ENCODE peak calls at places on chromosomes 5 and 9, in eight cellular contexts. G is CD8-positive, alpha-beta T cell; E is head of caudate nucleus; P is effector memory CD8-positive, alpha-beta T cell; V is mucosa of gallbladder; N is caudate nucleus; B is RPMI7951; C is bronchial epithelial cell. A is an unnamed sample.
A peak's percentile ranks its signal among the peaks of the same experiment; 100 is the strongest.

GRCh38 chr9:130084337-130084736 is 30.6 kb downstream of the GPR107 start:
- DNase-seq in C (no peak), B (no peak), E (no peak), N (no peak), V (no peak), P (no peak), G (no peak), A (no peak)

GRCh38 chr9:70061776-70062175 is 18.1 kb downstream of the MAMDC2 start:
- DNase-seq in N (no peak), V (no peak), G (no peak), P (no peak), E (no peak), C (no peak), B (peak; percentile 52), A (peak; percentile 37)

GRCh38 chr9:77997611-77998349 is 33.8 kb downstream of the GNAQ start:
- DNase-seq in P (no peak), N (no peak), E (no peak), B (peak; percentile 93), C (no peak), V (no peak), G (no peak), A (no peak)

GRCh38 chr5:3009605-3010004 is 258.1 kb upstream of the IRX2 start:
- DNase-seq in N (no peak), E (no peak), V (no peak), G (no peak), B (no peak), C (no peak), P (no peak), A (no peak)

GRCh38 chr9:127382541-127382940 is 14.4 kb upstream of the SLC2A8 start:
- DNase-seq in N (no peak), B (no peak), P (no peak), E (no peak), C (no peak), V (no peak), G (no peak), A (no peak)

GRCh38 chr9:2234371-2234893 is 219.3 kb downstream of the SMARCA2 start:
- DNase-seq in N (no peak), V (no peak), P (no peak), G (no peak), E (no peak), C (no peak), B (peak; percentile 15), A (no peak)

GRCh38 chr5:135553688-135554462 is 18.1 kb upstream of the NEUROG1 start:
- DNase-seq in N (peak; percentile 25), E (no peak), V (no peak), B (peak; percentile 40), G (no peak), P (no peak), C (peak; percentile 60), A (peak; percentile 34)

GRCh38 chr5:59034498-59035186 is 451.8 kb downstream of the RAB3C start:
- DNase-seq in N (peak; percentile 3), P (peak; percentile 13), B (peak; percentile 37), C (peak; percentile 47), V (no peak), G (peak; percentile 20), E (no peak), A (peak; percentile 23)

GRCh38 chr9:116075191-116075590 is 78.4 kb upstream of the PAPPA start:
- DNase-seq in N (no peak), G (no peak), E (no peak), B (peak; percentile 69), V (no peak), P (no peak), C (peak; percentile 77), A (peak; percentile 60)

GRCh38 chr5:129459485-129460120 is 495 bp upstream of the ADAMTS19 start:
- DNase-seq in G (no peak), N (peak; percentile 47), C (no peak), P (no peak), E (peak; percentile 20), V (no peak), B (no peak), A (no peak)

GRCh38 chr5:113336975-113337374 is 97.8 kb downstream of the TSSK1B start:
- DNase-seq in V (no peak), C (peak; percentile 61), P (no peak), E (no peak), B (peak; percentile 81), G (no peak), N (peak; percentile 20), A (peak; percentile 79)

GRCh38 chr5:56900395-56900794 is 9.0 kb upstream of the SETD9 start:
- DNase-seq in G (no peak), C (peak; percentile 42), E (no peak), N (no peak), P (no peak), V (no peak), B (peak; percentile 33), A (peak; percentile 53)

GRCh38 chr5:113427871-113428574 is 6.8 kb downstream of the TSSK1B start:
- DNase-seq in V (no peak), C (peak; percentile 97), G (no peak), N (no peak), P (no peak), E (no peak), B (no peak), A (no peak)

GRCh38 chr5:134271059-134271458 is 45.2 kb upstream of the PPP2CA start:
- DNase-seq in G (no peak), B (no peak), E (no peak), P (no peak), V (no peak), C (no peak), N (no peak), A (no peak)

GRCh38 chr5:150918613-150919012 is 13.8 kb upstream of the ZNF300 start:
- DNase-seq in V (no peak), C (no peak), E (no peak), G (no peak), N (no peak), B (peak; percentile 77), P (no peak), A (peak; percentile 71)

GRCh38 chr9:128266868-128267590 is 8.8 kb downstream of the GOLGA2 start:
- DNase-seq in B (no peak), G (no peak), C (no peak), E (no peak), V (no peak), P (no peak), N (no peak), A (no peak)

GRCh38 chr5:158378931-158379330 is 520.0 kb upstream of the CLINT1 start:
- DNase-seq in N (no peak), B (no peak), V (no peak), G (no peak), C (no peak), P (no peak), E (no peak), A (no peak)

GRCh38 chr9:6501526-6502210 is 88.7 kb downstream of the UHRF2 start:
- DNase-seq in V (no peak), E (no peak), G (no peak), B (no peak), N (no peak), P (no peak), C (no peak), A (no peak)

GRCh38 chr9:4828776-4829175 is 36.0 kb downstream of the RCL1 start:
- DNase-seq in B (peak; percentile 51), P (no peak), G (no peak), V (no peak), N (no peak), C (no peak), E (no peak), A (peak; percentile 52)

GRCh38 chr9:2271426-2271825 is 256.3 kb downstream of the SMARCA2 start:
- DNase-seq in G (no peak), N (no peak), V (peak; percentile 14), P (no peak), B (no peak), C (peak; percentile 67), E (peak; percentile 32), A (peak; percentile 69)

GRCh38 chr9:126235844-126236243 is 90.8 kb upstream of the MVB12B start:
- DNase-seq in E (no peak), P (no peak), C (no peak), B (no peak), G (no peak), V (no peak), N (no peak), A (no peak)

GRCh38 chr9:14525840-14526239 is 167.4 kb downstream of the ZDHHC21 start:
- DNase-seq in C (no peak), V (no peak), G (no peak), E (no peak), N (no peak), P (no peak), B (no peak), A (no peak)

GRCh38 chr9:82961504-82962125 is 101.3 kb downstream of the RASEF start:
- DNase-seq in V (peak; percentile 89), C (peak; percentile 71), N (peak; percentile 91), E (peak; percentile 88), B (peak; percentile 58), G (peak; percentile 18), P (no peak), A (peak; percentile 68)

GRCh38 chr5:127660048-127660733 is 11.3 kb downstream of the CTXN3 start:
- DNase-seq in E (no peak), G (no peak), P (no peak), V (no peak), B (no peak), C (no peak), N (no peak), A (no peak)

GRCh38 chr9:129081388-129081889 is 528 bp downstream of the DOLPP1 start:
- DNase-seq in N (peak; percentile 59), P (no peak), C (peak; percentile 28), B (no peak), G (no peak), E (no peak), V (no peak), A (no peak)

GRCh38 chr5:107564896-107565295 is 105.8 kb downstream of the EFNA5 start:
- DNase-seq in V (no peak), C (no peak), P (no peak), B (no peak), G (no peak), E (no peak), N (no peak), A (peak; percentile 35)

GRCh38 chr9:14314929-14315753 is 1.2 kb upstream of the NFIB start:
- DNase-seq in N (peak; percentile 91), P (no peak), C (peak; percentile 62), B (peak; percentile 84), G (no peak), V (peak; percentile 92), E (peak; percentile 88), A (peak; percentile 70)

GRCh38 chr5:91038180-91038808 is 344.8 kb downstream of the ARRDC3 start:
- DNase-seq in N (no peak), C (no peak), V (no peak), E (no peak), G (no peak), P (no peak), B (no peak), A (no peak)

GRCh38 chr5:168992687-168993086 is 308.3 kb downstream of the SLIT3 start:
- DNase-seq in B (no peak), V (no peak), C (no peak), P (no peak), E (peak; percentile 72), N (peak; percentile 77), G (no peak), A (no peak)

GRCh38 chr9:93182572-93182971 is 1.4 kb upstream of the WNK2 start:
- DNase-seq in G (no peak), P (no peak), N (no peak), B (no peak), E (no peak), C (no peak), V (peak; percentile 38), A (no peak)

GRCh38 chr9:99076030-99076429 is 28.9 kb upstream of the TGFBR1 start:
- DNase-seq in B (no peak), G (no peak), C (no peak), E (no peak), V (no peak), N (no peak), P (no peak), A (no peak)

GRCh38 chr5:113219695-113220094 is 215.1 kb downstream of the TSSK1B start:
- DNase-seq in P (no peak), N (no peak), B (no peak), G (no peak), E (no peak), C (no peak), V (no peak), A (no peak)

GRCh38 chr9:93960221-93960970 is 5.2 kb upstream of the BARX1 start:
- DNase-seq in P (no peak), B (no peak), E (no peak), V (no peak), G (no peak), N (no peak), C (no peak), A (no peak)

GRCh38 chr5:172958268-172959046 is 767 bp upstream of the RPL26L1 start:
- DNase-seq in E (peak; percentile 42), N (peak; percentile 41), P (peak; percentile 41), B (peak; percentile 60), C (peak; percentile 44), G (peak; percentile 63), V (peak; percentile 49), A (no peak)

A was measured in HT1080.